ENCODE peak calls at places on chromosome 14, in nine cellular contexts. M is esophagus squamous epithelium, G is heart left ventricle, A is Peyer's patch, L is breast epithelium, J is endothelial cell of umbilical vein, H is adrenal gland, B is body of pancreas, K is HCT116. P is an unnamed sample. For H3K27me3 and H3K9me3, the result is how much of the 10 kb centered on the place peaks cover.

GRCh38 chr14:29242755-29243340 is 476.3 kb downstream of the FOXG1 start:
- DNase-seq in M (no peak), G (no peak), A (no peak), L (no peak), J (peak), H (no peak), B (no peak), K (no peak), P (no peak)

GRCh38 chr14:77278461-77279230 is 7.6 kb upstream of the NGB start:
- DNase-seq in M (no peak), G (no peak), A (no peak), L (no peak), J (no peak), H (peak), B (no peak), K (no peak), P (no peak)

GRCh38 chr14:101707285-101707842 is 54.1 kb upstream of the PPP2R5C start:
- DNase-seq in M (no peak), G (no peak), A (peak), L (peak), J (peak), H (peak), B (peak), K (peak), P (peak)

GRCh38 chr14:100263141-100263540 is 24.2 kb downstream of the YY1 start:
- DNase-seq in M (no peak), G (no peak), A (no peak), L (no peak), J (no peak), H (no peak), B (no peak), K (no peak), P (no peak)

GRCh38 chr14:76877871-76878270 is 51.7 kb downstream of the LRRC74A start:
- DNase-seq in M (no peak), G (no peak), A (no peak), L (no peak), J (no peak), H (no peak), B (no peak), K (no peak), P (no peak)

GRCh38 chr14:54798465-54799124 is 104.0 kb downstream of the GCH1 start:
- DNase-seq in M (no peak), G (no peak), A (no peak), L (no peak), J (no peak), H (no peak), B (no peak), K (no peak), P (no peak)

GRCh38 chr14:56199095-56199975 is 81.1 kb downstream of the PELI2 start:
- DNase-seq in M (no peak), G (no peak), A (no peak), L (no peak), J (peak), H (peak), B (no peak), K (no peak), P (peak)

GRCh38 chr14:32013083-32013482 is 64.0 kb upstream of the ARHGAP5 start:
- DNase-seq in M (no peak), G (no peak), A (no peak), L (no peak), J (no peak), H (no peak), B (no peak), K (no peak), P (no peak)

GRCh38 chr14:93778453-93778852 is 9.8 kb downstream of the PRIMA1 start:
- DNase-seq in M (no peak), G (no peak), A (no peak), L (no peak), J (no peak), H (no peak), B (no peak), K (no peak), P (no peak)

GRCh38 chr14:99201351-99202073 is 70.5 kb downstream of the BCL11B start:
- DNase-seq in M (no peak), G (no peak), A (no peak), L (no peak), J (no peak), H (no peak), B (no peak), K (no peak), P (no peak)
- H3K27me3 ChIP-seq in M (under half), G (under half), A (under half), L (under half), J (under half), H (under half), B (under half), K (under half), P (under half)

DNA sequence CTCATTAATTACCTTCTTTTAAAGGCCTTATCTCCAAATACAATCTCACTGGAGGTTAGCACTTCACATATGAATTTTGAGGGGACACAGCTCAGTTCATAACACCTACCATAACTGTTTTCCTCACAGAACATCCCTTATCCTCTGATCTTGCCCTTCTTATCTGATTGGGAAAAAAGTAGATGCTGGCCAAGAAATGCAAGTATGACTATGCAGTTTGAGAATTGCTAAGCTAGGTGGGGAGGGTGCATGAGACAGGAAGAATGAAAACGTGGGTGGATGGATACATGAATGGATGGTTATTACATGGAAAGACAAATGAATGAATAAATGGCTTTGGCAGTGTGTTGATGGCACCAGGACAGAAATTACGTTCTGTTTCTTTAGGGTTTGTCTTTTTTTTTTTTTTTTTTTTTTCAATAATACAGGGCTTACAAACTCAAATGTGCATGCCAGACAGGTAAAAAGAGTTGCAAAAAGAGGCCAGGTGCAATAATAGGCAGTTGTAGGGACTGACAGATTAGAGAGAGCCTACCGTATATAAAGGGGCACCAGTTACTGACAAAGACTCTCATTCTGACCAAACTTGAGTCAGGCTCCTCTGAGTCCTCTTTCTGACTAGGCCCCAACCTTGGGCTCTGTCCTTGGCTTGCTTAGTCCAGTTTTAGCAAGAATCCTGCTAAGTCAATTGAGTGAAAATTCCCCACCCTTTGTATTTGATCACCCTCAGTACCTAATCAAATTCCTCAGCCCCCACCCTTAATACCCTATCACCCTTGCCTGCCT is 304.9 kb downstream of the ZFP36L1 start:
- DNase-seq in M (no peak), G (no peak), A (no peak), L (no peak), J (no peak), H (no peak), B (no peak), K (no peak), P (no peak)
- H3K9me3 ChIP-seq in M (under half), G (under half), A (under half), L (under half), J (under half), H (under half), B (under half), K (under half), P (under half)

GRCh38 chr14:103314496-103315277 is 19.4 kb upstream of the EIF5 start:
- DNase-seq in M (no peak), G (no peak), A (no peak), L (no peak), J (peak), H (peak), B (no peak), K (no peak), P (peak)
- TF ChIP-seq POLR2A in M (no peak), G (no peak), A (no peak), L (no peak), J (no peak), H (no peak), B (no peak), K (no peak), P (no peak)

GRCh38 chr14:72894323-72894622 is 372 bp upstream of the DPF3 start:
- DNase-seq in M (no peak), G (no peak), A (no peak), L (no peak), J (no peak), H (no peak), B (no peak), K (no peak), P (peak)
- H3K27me3 ChIP-seq in M (under half), G (under half), A (under half), L (under half), J (under half), H (under half), B (under half), K (under half), P (under half)

DNA sequence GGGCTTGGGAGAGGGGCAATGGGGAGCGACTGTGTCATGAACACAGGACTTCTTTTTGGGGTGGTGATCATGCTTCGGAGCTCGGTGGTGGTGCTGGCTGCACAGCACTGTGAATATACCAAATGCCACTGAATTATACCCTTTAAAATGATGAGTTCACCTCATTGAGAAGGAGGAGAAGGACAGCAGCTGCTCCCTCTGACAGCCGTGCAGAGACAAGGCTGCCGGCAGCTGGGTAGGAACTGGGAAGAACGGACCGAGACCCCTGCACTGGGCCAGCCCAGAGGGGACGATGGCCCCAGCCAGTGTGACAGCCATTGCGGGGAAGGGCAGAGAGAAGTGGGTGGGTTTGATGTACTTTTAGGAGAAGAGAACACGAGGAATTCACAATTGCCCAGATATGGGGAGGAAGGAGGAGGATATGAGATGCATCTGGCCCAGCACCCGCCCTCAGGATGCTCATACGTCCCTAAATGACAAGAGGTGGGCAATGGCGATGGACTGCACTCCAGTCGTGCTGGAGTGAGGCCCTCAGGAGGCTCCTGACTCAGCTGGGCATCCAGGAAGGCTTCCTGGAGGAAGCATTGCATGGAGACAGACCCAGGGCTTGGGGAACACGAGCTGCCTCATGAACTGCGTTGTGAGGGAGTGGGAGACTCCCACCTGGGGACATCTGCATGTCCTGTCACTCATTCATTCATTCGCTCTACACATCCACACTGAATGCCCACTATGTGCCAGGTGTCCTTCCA is 64.3 kb upstream of the C14orf180 start:
- DNase-seq in M (no peak), G (no peak), A (no peak), L (no peak), J (no peak), H (no peak), B (no peak), K (no peak), P (no peak)
- H3K9me3 ChIP-seq in M (under half), G (under half), A (under half), L (under half), J (under half), H (under half), B (under half), K (under half), P (under half)